ENCODE peak calls at places on chromosome 3, in five cellular contexts. One of them, this sample, is unnamed.

GRCh38 chr3:21310891-21311290 is 440.1 kb downstream of the ZNF385D start:
- DNase-seq in psoas muscle: no peak
- DNase-seq in GM12878: no peak
- DNase-seq in ovary: no peak
- DNase-seq in coronary artery: no peak
- DNase-seq in this sample: no peak

GRCh38 chr3:138890555-138891187 is 55.9 kb upstream of the PIK3CB start:
- DNase-seq in GM12878: peak; percentile 57
- DNase-seq in ovary: no peak
- DNase-seq in coronary artery: no peak
- DNase-seq in psoas muscle: no peak
- DNase-seq in this sample: no peak

GRCh38 chr3:50602675-50603191 is 8.8 kb downstream of the CISH start:
- DNase-seq in psoas muscle: peak; percentile 23
- DNase-seq in GM12878: no peak
- DNase-seq in ovary: no peak
- DNase-seq in coronary artery: no peak
- DNase-seq in this sample: no peak

GRCh38 chr3:171187706-171188290 is 161.3 kb upstream of the SLC2A2 start:
- DNase-seq in ovary: no peak
- DNase-seq in psoas muscle: no peak
- DNase-seq in coronary artery: no peak
- DNase-seq in GM12878: no peak
- DNase-seq in this sample: no peak

GRCh38 chr3:72346526-72346926 is 501.7 kb downstream of the SHQ1 start:
- DNase-seq in psoas muscle: peak; percentile 65
- DNase-seq in ovary: no peak
- DNase-seq in coronary artery: no peak
- DNase-seq in GM12878: no peak
- DNase-seq in this sample: no peak

GRCh38 chr3:13073976-13074375 is 747 bp upstream of the IQSEC1 start:
- DNase-seq in GM12878: no peak
- DNase-seq in coronary artery: no peak
- DNase-seq in psoas muscle: peak; percentile 48
- DNase-seq in ovary: no peak
- DNase-seq in this sample: no peak

GRCh38 chr3:157618075-157618760 is 115.0 kb upstream of the VEPH1 start:
- DNase-seq in coronary artery: no peak
- DNase-seq in psoas muscle: no peak
- DNase-seq in ovary: no peak
- DNase-seq in GM12878: peak; percentile 12
- DNase-seq in this sample: no peak

GRCh38 chr3:135191690-135192089 is 396.6 kb downstream of the EPHB1 start:
- DNase-seq in GM12878: no peak
- DNase-seq in coronary artery: no peak
- DNase-seq in ovary: no peak
- DNase-seq in psoas muscle: no peak
- DNase-seq in this sample: no peak

GRCh38 chr3:141680620-141681389 is 57.3 kb upstream of the RNF7 start:
- DNase-seq in ovary: no peak
- DNase-seq in coronary artery: no peak
- DNase-seq in psoas muscle: no peak
- DNase-seq in GM12878: no peak
- DNase-seq in this sample: no peak

GRCh38 chr3:24495334-24495994 is 814 bp upstream of the THRB start:
- DNase-seq in ovary: no peak
- DNase-seq in GM12878: no peak
- DNase-seq in psoas muscle: peak; percentile 80
- DNase-seq in coronary artery: peak; percentile 78
- DNase-seq in this sample: no peak
- TF ChIP-seq CTCF in ovary: no peak
- TF ChIP-seq CTCF in GM12878: no peak
- TF ChIP-seq CTCF in psoas muscle: peak; percentile 1
- TF ChIP-seq CTCF in coronary artery: no peak
- TF ChIP-seq CTCF in this sample: peak; percentile 53

GRCh38 chr3:143951351-143951971 is 20.2 kb upstream of the DIPK2A start:
- DNase-seq in GM12878: no peak
- DNase-seq in psoas muscle: no peak
- DNase-seq in coronary artery: no peak
- DNase-seq in ovary: no peak
- DNase-seq in this sample: no peak
- TF ChIP-seq CTCF in GM12878: peak; percentile 74
- TF ChIP-seq CTCF in psoas muscle: peak; percentile 51
- TF ChIP-seq CTCF in coronary artery: peak; percentile 31
- TF ChIP-seq CTCF in ovary: no peak
- TF ChIP-seq CTCF in this sample: peak; percentile 84

GRCh38 chr3:133965033-133965570 is 64.6 kb downstream of the SLCO2A1 start:
- DNase-seq in GM12878: no peak
- DNase-seq in coronary artery: no peak
- DNase-seq in ovary: no peak
- DNase-seq in psoas muscle: no peak
- DNase-seq in this sample: no peak

GRCh38 chr3:133965906-133966305 is 63.8 kb downstream of the SLCO2A1 start:
- DNase-seq in ovary: no peak
- DNase-seq in GM12878: no peak
- DNase-seq in psoas muscle: no peak
- DNase-seq in coronary artery: no peak
- DNase-seq in this sample: no peak

GRCh38 chr3:133962879-133963278 is 66.8 kb downstream of the SLCO2A1 start:
- DNase-seq in ovary: no peak
- DNase-seq in psoas muscle: no peak
- DNase-seq in GM12878: no peak
- DNase-seq in coronary artery: no peak
- DNase-seq in this sample: no peak

GRCh38 chr3:133963657-133964396 is 65.9 kb downstream of the SLCO2A1 start:
- DNase-seq in coronary artery: no peak
- DNase-seq in ovary: no peak
- DNase-seq in GM12878: no peak
- DNase-seq in psoas muscle: no peak
- DNase-seq in this sample: no peak

GRCh38 chr3:133964547-133964946 is 65.2 kb downstream of the SLCO2A1 start:
- DNase-seq in coronary artery: no peak
- DNase-seq in ovary: no peak
- DNase-seq in psoas muscle: no peak
- DNase-seq in GM12878: no peak
- DNase-seq in this sample: no peak
- TF ChIP-seq CTCF in coronary artery: no peak
- TF ChIP-seq CTCF in ovary: no peak
- TF ChIP-seq CTCF in psoas muscle: no peak
- TF ChIP-seq CTCF in GM12878: no peak
- TF ChIP-seq CTCF in this sample: no peak

GRCh38 chr3:49122886-49123545 is 2.4 kb upstream of the USP19 start:
- DNase-seq in psoas muscle: no peak
- DNase-seq in GM12878: no peak
- DNase-seq in ovary: peak; percentile 7
- DNase-seq in coronary artery: no peak
- DNase-seq in this sample: no peak

GRCh38 chr3:49122022-49122421 is 1.4 kb upstream of the USP19 start:
- DNase-seq in coronary artery: no peak
- DNase-seq in ovary: no peak
- DNase-seq in GM12878: no peak
- DNase-seq in psoas muscle: no peak
- DNase-seq in this sample: no peak

GRCh38 chr3:49123687-49124086 is 3.1 kb upstream of the USP19 start:
- DNase-seq in psoas muscle: no peak
- DNase-seq in ovary: no peak
- DNase-seq in GM12878: no peak
- DNase-seq in coronary artery: no peak
- DNase-seq in this sample: no peak

GRCh38 chr3:49124203-49124602 is 3.6 kb upstream of the USP19 start:
- DNase-seq in coronary artery: no peak
- DNase-seq in GM12878: no peak
- DNase-seq in psoas muscle: no peak
- DNase-seq in ovary: no peak
- DNase-seq in this sample: no peak

GRCh38 chr3:49124991-49125670 is 4.5 kb upstream of the USP19 start:
- DNase-seq in psoas muscle: no peak
- DNase-seq in GM12878: no peak
- DNase-seq in ovary: no peak
- DNase-seq in coronary artery: no peak
- DNase-seq in this sample: no peak
- TF ChIP-seq CTCF in psoas muscle: no peak
- TF ChIP-seq CTCF in GM12878: no peak
- TF ChIP-seq CTCF in ovary: no peak
- TF ChIP-seq CTCF in coronary artery: no peak
- TF ChIP-seq CTCF in this sample: no peak